ENCODE peak calls at places on chromosomes 6 and 20, in eight cellular contexts. Z, B, L, J, N, P, R and I are unnamed samples.

GRCh38 chr20:38617011-38617829 is 15.6 kb downstream of the ARHGAP40 start:
- DNase-seq in Z (no peak), B (no peak), L (peak), J (no peak), N (no peak), P (no peak), R (no peak), I (no peak)

GRCh38 chr6:136226027-136226673 is 24.0 kb downstream of the MTFR2 start:
- DNase-seq in Z (peak), B (peak), L (peak), J (peak), N (peak), P (peak), R (no peak), I (no peak)

GRCh38 chr20:8246701-8247100 is 114.6 kb downstream of the PLCB1 start:
- DNase-seq in Z (no peak), B (no peak), L (no peak), J (no peak), N (no peak), P (no peak), R (no peak), I (no peak)

GRCh38 chr6:40541556-40542174 is 45.5 kb downstream of the LRFN2 start:
- DNase-seq in Z (no peak), B (no peak), L (no peak), J (no peak), N (no peak), P (no peak), R (no peak), I (no peak)

GRCh38 chr6:112298816-112299281 is 44.5 kb upstream of the LAMA4 start:
- DNase-seq in Z (peak), B (no peak), L (peak), J (no peak), N (no peak), P (no peak), R (no peak), I (no peak)

GRCh38 chr20:10800288-10800687 is 126.5 kb upstream of the JAG1 start:
- DNase-seq in Z (no peak), B (no peak), L (no peak), J (peak), N (no peak), P (no peak), R (no peak), I (no peak)

GRCh38 chr6:79947191-79948173 is at the start of gene ELOVL4:
- DNase-seq in Z (peak), B (peak), L (peak), J (no peak), N (peak), P (peak), R (peak), I (peak)

GRCh38 chr6:84086545-84087429 is 53.2 kb downstream of the MRAP2 start:
- DNase-seq in Z (no peak), B (no peak), L (no peak), J (no peak), N (no peak), P (no peak), R (no peak), I (no peak)

GRCh38 chr6:31912186-31912585 is 10.3 kb upstream of the ZBTB12 start:
- DNase-seq in Z (no peak), B (no peak), L (no peak), J (no peak), N (no peak), P (no peak), R (no peak), I (no peak)

GRCh38 chr20:50695144-50695872 is 4.0 kb upstream of the RIPOR3 start:
- DNase-seq in Z (peak), B (peak), L (peak), J (no peak), N (peak), P (no peak), R (no peak), I (no peak)

GRCh38 chr6:14799928-14800327 is 445.9 kb upstream of the JARID2 start:
- DNase-seq in Z (peak), B (peak), L (peak), J (no peak), N (peak), P (peak), R (no peak), I (no peak)

GRCh38 chr20:6265204-6265904 is 142.5 kb upstream of the FERMT1 start:
- DNase-seq in Z (peak), B (no peak), L (peak), J (peak), N (no peak), P (no peak), R (no peak), I (no peak)

GRCh38 chr6:135880066-135880972 is 28.8 kb downstream of the PDE7B start:
- DNase-seq in Z (peak), B (no peak), L (peak), J (no peak), N (no peak), P (peak), R (no peak), I (no peak)

GRCh38 chr6:118934461-118935330 is at the start of gene MCM9:
- DNase-seq in Z (peak), B (peak), L (peak), J (peak), N (peak), P (peak), R (peak), I (peak)

GRCh38 chr6:115594894-115595293 is 465.8 kb downstream of the FRK start:
- DNase-seq in Z (no peak), B (no peak), L (no peak), J (no peak), N (no peak), P (no peak), R (no peak), I (no peak)

GRCh38 chr6:10633216-10633615 is 61.2 kb downstream of the C6orf52 start:
- DNase-seq in Z (peak), B (no peak), L (peak), J (peak), N (no peak), P (no peak), R (no peak), I (no peak)

GRCh38 chr6:155112757-155113156 is 117.6 kb downstream of the TIAM2 start:
- DNase-seq in Z (no peak), B (no peak), L (no peak), J (no peak), N (no peak), P (no peak), R (no peak), I (no peak)

GRCh38 chr20:52031574-52032303 is 159.8 kb downstream of the ZFP64 start:
- DNase-seq in Z (peak), B (no peak), L (peak), J (no peak), N (no peak), P (peak), R (no peak), I (no peak)

GRCh38 chr6:35972471-35972985 is 51.6 kb upstream of the SRPK1 start:
- DNase-seq in Z (peak), B (no peak), L (no peak), J (no peak), N (no peak), P (no peak), R (no peak), I (no peak)

GRCh38 chr20:61529354-61529753 is 277.3 kb downstream of the CDH4 start:
- DNase-seq in Z (no peak), B (no peak), L (no peak), J (no peak), N (no peak), P (no peak), R (no peak), I (no peak)

GRCh38 chr6:139172567-139172966 is 37.7 kb downstream of the HECA start:
- DNase-seq in Z (no peak), B (no peak), L (no peak), J (no peak), N (no peak), P (no peak), R (no peak), I (no peak)

GRCh38 chr20:18543216-18543615 is 24.0 kb upstream of the SMIM26 start:
- DNase-seq in Z (no peak), B (no peak), L (no peak), J (no peak), N (no peak), P (no peak), R (no peak), I (no peak)

GRCh38 chr6:33812669-33813068 is 8.9 kb upstream of the MLN start:
- DNase-seq in Z (peak), B (no peak), L (peak), J (no peak), N (no peak), P (peak), R (peak), I (no peak)

GRCh38 chr20:47544240-47544639 is 42.6 kb downstream of the NCOA3 start:
- DNase-seq in Z (peak), B (no peak), L (peak), J (no peak), N (no peak), P (no peak), R (no peak), I (no peak)

GRCh38 chr6:126267621-126268020 is 72.3 kb upstream of the CENPW start:
- DNase-seq in Z (peak), B (no peak), L (peak), J (no peak), N (no peak), P (no peak), R (no peak), I (no peak)
- TF ChIP-seq CTCF in Z (no peak), B (no peak), L (no peak), J (no peak), N (no peak), P (no peak), R (no peak), I (no peak)

GRCh38 chr6:167311286-167311685 is 13.6 kb upstream of the TTLL2 start:
- DNase-seq in Z (no peak), B (no peak), L (no peak), J (no peak), N (no peak), P (no peak), R (no peak), I (no peak)

GRCh38 chr6:167314180-167314821 is 10.6 kb upstream of the TTLL2 start:
- DNase-seq in Z (no peak), B (no peak), L (no peak), J (no peak), N (no peak), P (no peak), R (no peak), I (no peak)

GRCh38 chr6:167323111-167323510 is 1.8 kb upstream of the TTLL2 start:
- DNase-seq in Z (no peak), B (no peak), L (no peak), J (no peak), N (no peak), P (no peak), R (no peak), I (no peak)

GRCh38 chr6:167317172-167317571 is 7.7 kb upstream of the TTLL2 start:
- DNase-seq in Z (no peak), B (no peak), L (no peak), J (no peak), N (no peak), P (no peak), R (no peak), I (no peak)
- TF ChIP-seq CTCF in Z (no peak), B (no peak), L (no peak), J (no peak), N (no peak), P (no peak), R (no peak), I (no peak)

GRCh38 chr6:122408697-122409458 is 9.4 kb downstream of the HSF2 start:
- DNase-seq in Z (no peak), B (no peak), L (no peak), J (no peak), N (no peak), P (no peak), R (no peak), I (no peak)

GRCh38 chr6:122408240-122408639 is 8.8 kb downstream of the HSF2 start:
- DNase-seq in Z (no peak), B (no peak), L (no peak), J (no peak), N (no peak), P (no peak), R (no peak), I (no peak)

GRCh38 chr6:122406187-122406586 is 6.7 kb downstream of the HSF2 start:
- DNase-seq in Z (no peak), B (no peak), L (no peak), J (no peak), N (no peak), P (no peak), R (no peak), I (no peak)

GRCh38 chr6:122407712-122408111 is 8.3 kb downstream of the HSF2 start:
- DNase-seq in Z (no peak), B (no peak), L (no peak), J (no peak), N (no peak), P (no peak), R (no peak), I (no peak)

DNA sequence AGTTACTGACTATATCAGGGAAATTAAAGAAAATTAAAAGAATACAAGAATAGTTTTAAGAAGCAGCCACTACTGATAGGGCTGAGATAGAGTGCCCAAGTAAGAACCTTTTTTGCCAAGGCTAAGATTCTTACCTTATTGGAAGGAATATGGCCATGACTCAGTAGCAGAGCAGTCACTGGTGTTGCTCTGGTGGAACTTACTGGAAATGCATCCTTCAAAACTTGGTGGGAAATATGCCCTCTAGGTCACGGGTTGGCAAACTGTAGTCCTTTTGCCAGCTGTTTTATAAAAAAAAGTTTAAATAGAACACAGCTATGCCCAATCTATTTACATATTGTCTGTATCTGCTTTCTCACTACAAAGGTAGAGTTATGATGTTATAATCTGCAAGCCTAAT is 6.0 kb downstream of the HSF2 start:
- DNase-seq in Z (peak), B (no peak), L (peak), J (no peak), N (no peak), P (no peak), R (no peak), I (no peak)
- TF ChIP-seq CTCF in Z (peak), B (no peak), L (no peak), J (no peak), N (peak), P (no peak), R (no peak), I (no peak)

DNA sequence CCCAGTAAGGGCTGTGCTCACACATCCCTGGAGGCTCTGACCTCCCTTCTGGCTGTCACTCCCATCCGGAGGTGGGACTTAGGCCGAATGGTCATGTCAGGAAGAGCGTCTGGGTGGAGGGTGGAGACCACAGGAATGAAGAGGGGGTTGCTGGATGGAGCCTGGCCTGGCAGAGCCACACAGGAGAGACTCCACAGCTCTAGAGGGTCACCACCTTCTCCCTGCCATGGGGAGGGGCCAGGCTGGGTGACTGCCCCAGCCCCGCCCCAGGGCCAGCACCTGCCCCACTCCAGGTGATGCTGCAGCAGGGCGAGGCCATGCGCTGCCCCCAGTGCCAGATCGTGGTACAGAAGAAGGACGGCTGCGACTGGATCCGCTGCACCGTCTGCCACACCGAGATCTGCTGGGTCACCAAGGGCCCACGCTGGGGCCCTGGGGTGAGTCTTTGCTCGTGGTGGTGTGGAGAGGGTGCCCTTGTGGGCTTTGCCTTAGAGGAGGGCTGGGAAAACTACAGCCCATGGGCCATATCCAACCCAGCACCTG is 20.6 kb downstream of the RBCK1 start:
- DNase-seq in Z (no peak), B (no peak), L (no peak), J (no peak), N (no peak), P (no peak), R (no peak), I (no peak)
- TF ChIP-seq CTCF in Z (no peak), B (no peak), L (no peak), J (no peak), N (no peak), P (no peak), R (no peak), I (no peak)

DNA sequence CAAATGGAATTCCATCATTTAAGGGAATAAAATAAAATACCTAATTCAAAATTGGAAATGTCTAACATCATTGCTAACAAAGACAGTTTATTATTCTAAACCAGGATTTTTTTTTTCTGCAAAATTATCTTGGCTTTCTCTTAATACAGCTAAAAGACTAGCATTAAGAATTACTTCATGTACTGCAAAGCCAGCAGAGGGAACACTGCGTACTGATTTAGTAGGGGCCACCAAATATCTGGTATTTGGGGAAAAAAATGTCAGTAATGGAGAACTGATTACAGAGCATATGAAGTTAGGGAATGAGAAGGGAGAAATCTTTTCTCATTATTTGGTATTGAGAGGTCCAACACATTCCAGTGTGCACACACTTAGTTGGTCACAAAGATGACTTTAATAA is 3.2 kb upstream of the SOX4 start:
- DNase-seq in Z (peak), B (no peak), L (peak), J (no peak), N (no peak), P (no peak), R (no peak), I (no peak)
- TF ChIP-seq CTCF in Z (peak), B (no peak), L (no peak), J (peak), N (no peak), P (no peak), R (no peak), I (no peak)

GRCh38 chr6:52077180-52077884 is 10.1 kb downstream of the PKHD1 start:
- DNase-seq in Z (no peak), B (no peak), L (no peak), J (no peak), N (no peak), P (no peak), R (no peak), I (no peak)

GRCh38 chr6:52074155-52074554 is 13.3 kb downstream of the PKHD1 start:
- DNase-seq in Z (no peak), B (no peak), L (no peak), J (no peak), N (no peak), P (no peak), R (no peak), I (no peak)

GRCh38 chr6:52081237-52081636 is 6.2 kb downstream of the PKHD1 start:
- DNase-seq in Z (no peak), B (no peak), L (no peak), J (no peak), N (no peak), P (no peak), R (no peak), I (no peak)

GRCh38 chr6:52076791-52077179 is 10.6 kb downstream of the PKHD1 start:
- DNase-seq in Z (no peak), B (no peak), L (no peak), J (no peak), N (no peak), P (no peak), R (no peak), I (no peak)

GRCh38 chr6:52077961-52078613 is 9.3 kb downstream of the PKHD1 start:
- DNase-seq in Z (no peak), B (no peak), L (no peak), J (no peak), N (no peak), P (no peak), R (no peak), I (no peak)
- TF ChIP-seq CTCF in Z (no peak), B (no peak), L (no peak), J (no peak), N (no peak), P (no peak), R (no peak), I (no peak)

GRCh38 chr20:57439432-57439831 is 48.2 kb downstream of the RBM38 start:
- DNase-seq in Z (no peak), B (no peak), L (no peak), J (no peak), N (peak), P (peak), R (no peak), I (no peak)
- TF ChIP-seq CTCF in Z (no peak), B (no peak), L (no peak), J (no peak), N (no peak), P (no peak), R (no peak), I (no peak)

GRCh38 chr6:947235-947934 is 254.4 kb upstream of the EXOC2 start:
- DNase-seq in Z (no peak), B (no peak), L (no peak), J (no peak), N (no peak), P (no peak), R (no peak), I (no peak)
- TF ChIP-seq CTCF in Z (no peak), B (no peak), L (no peak), J (no peak), N (no peak), P (no peak), R (no peak), I (no peak)